ENCODE peak calls at places on chromosomes 7 and 10, in eight cellular contexts. B is lower leg skin, W is adrenal gland, Z is psoas muscle, H is HCT116, J is GM10248, N is stomach, A is GM23338. L is an unnamed sample.

GRCh38 chr7:138875794-138876193 is 77.8 kb upstream of the ATP6V0A4 start:
- DNase-seq in B (no peak), W (no peak), Z (no peak), H (no peak), J (no peak), N (no peak), A (no peak), L (no peak)

GRCh38 chr7:100400656-100401055 is 27.4 kb downstream of the PILRA start:
- DNase-seq in B (no peak), W (no peak), Z (no peak), H (peak), J (no peak), N (no peak), A (peak), L (no peak)

GRCh38 chr10:13834581-13835286 is 248.0 kb downstream of the PRPF18 start:
- DNase-seq in B (no peak), W (peak), Z (no peak), H (no peak), J (no peak), N (peak), A (peak), L (no peak)

GRCh38 chr10:30745953-30746352 is 116.4 kb upstream of the LYZL2 start:
- DNase-seq in B (no peak), W (no peak), Z (no peak), H (no peak), J (no peak), N (no peak), A (no peak), L (no peak)

GRCh38 chr10:93181929-93182327 is 108.2 kb downstream of the CYP26A1 start:
- DNase-seq in B (no peak), W (no peak), Z (no peak), H (no peak), J (no peak), N (no peak), A (no peak), L (no peak)

GRCh38 chr10:63703740-63704345 is 182.6 kb downstream of the REEP3 start:
- DNase-seq in B (no peak), W (no peak), Z (no peak), H (no peak), J (no peak), N (peak), A (no peak), L (no peak)

GRCh38 chr10:95290801-95291633 is at the start of gene PDLIM1:
- DNase-seq in B (peak), W (peak), Z (peak), H (no peak), J (peak), N (peak), A (peak), L (peak)

GRCh38 chr10:48653347-48653746 is 31.3 kb upstream of the WDFY4 start:
- DNase-seq in B (no peak), W (no peak), Z (no peak), H (no peak), J (no peak), N (no peak), A (no peak), L (no peak)

GRCh38 chr10:73060738-73061635 is 35.7 kb downstream of the P4HA1 start:
- DNase-seq in B (no peak), W (no peak), Z (no peak), H (peak), J (peak), N (no peak), A (peak), L (peak)

GRCh38 chr7:16061011-16061410 is 360.3 kb downstream of the CRPPA start:
- DNase-seq in B (no peak), W (no peak), Z (no peak), H (no peak), J (no peak), N (no peak), A (no peak), L (no peak)

GRCh38 chr7:98996162-98996552 is 117.8 kb downstream of the TRRAP start:
- DNase-seq in B (peak), W (no peak), Z (no peak), H (no peak), J (peak), N (no peak), A (no peak), L (peak)

GRCh38 chr7:130227883-130228575 is 20.4 kb downstream of the SSMEM1 start:
- DNase-seq in B (no peak), W (no peak), Z (no peak), H (no peak), J (no peak), N (no peak), A (no peak), L (no peak)

GRCh38 chr10:30817541-30817940 is 188.0 kb upstream of the LYZL2 start:
- DNase-seq in B (no peak), W (no peak), Z (no peak), H (no peak), J (no peak), N (no peak), A (no peak), L (no peak)

GRCh38 chr7:123709525-123709924 is 39.3 kb downstream of the WASL start:
- DNase-seq in B (no peak), W (no peak), Z (no peak), H (no peak), J (no peak), N (no peak), A (no peak), L (no peak)

GRCh38 chr7:108280136-108280535 is 150.0 kb upstream of the LAMB4 start:
- DNase-seq in B (no peak), W (peak), Z (no peak), H (no peak), J (no peak), N (no peak), A (no peak), L (no peak)

GRCh38 chr7:52719677-52720076 is 315.8 kb upstream of the POM121L12 start:
- DNase-seq in B (no peak), W (no peak), Z (no peak), H (no peak), J (no peak), N (no peak), A (no peak), L (no peak)

GRCh38 chr7:158512042-158512441 is 75.6 kb downstream of the PTPRN2 start:
- DNase-seq in B (no peak), W (no peak), Z (no peak), H (no peak), J (no peak), N (no peak), A (no peak), L (no peak)

GRCh38 chr7:26199301-26200112 is 1.0 kb downstream of the HNRNPA2B1 start:
- DNase-seq in B (peak), W (peak), Z (peak), H (no peak), J (no peak), N (peak), A (peak), L (no peak)
- TF ChIP-seq CTCF in B (no peak), W (no peak), Z (no peak), H (no peak), J (no peak), N (no peak), A (no peak), L (no peak)

DNA sequence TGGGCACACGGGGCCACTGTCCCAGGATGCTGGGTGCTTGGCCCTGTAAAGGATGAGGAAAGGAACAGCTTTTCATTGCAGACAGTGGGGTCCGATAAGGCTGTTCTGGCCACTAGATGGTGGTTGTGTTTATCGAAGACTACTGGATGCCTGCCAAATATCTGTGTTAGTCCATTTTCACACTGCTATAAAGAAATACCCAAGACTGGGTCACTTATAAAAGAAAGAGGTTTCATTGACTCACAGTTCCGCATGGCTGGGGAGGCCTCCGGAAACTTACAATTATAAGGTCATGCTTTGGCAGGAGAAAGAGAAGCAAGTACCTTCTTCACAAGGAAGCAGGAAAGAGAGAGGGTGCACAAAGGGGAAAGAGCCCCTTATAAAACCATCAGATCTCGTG is 32.2 kb upstream of the GARS1 start:
- DNase-seq in B (no peak), W (no peak), Z (no peak), H (no peak), J (no peak), N (no peak), A (no peak), L (no peak)
- TF ChIP-seq CTCF in B (no peak), W (no peak), Z (no peak), H (no peak), J (no peak), N (no peak), A (no peak), L (no peak)

GRCh38 chr7:101817031-101817929 is at the start of gene CUX1:
- DNase-seq in B (peak), W (no peak), Z (peak), H (no peak), J (peak), N (peak), A (peak), L (peak)

GRCh38 chr7:101814996-101815825 is 2.2 kb upstream of the CUX1 start:
- DNase-seq in B (peak), W (peak), Z (peak), H (no peak), J (peak), N (peak), A (peak), L (peak)

GRCh38 chr7:101814081-101814995 is 3.1 kb upstream of the CUX1 start:
- DNase-seq in B (peak), W (peak), Z (peak), H (no peak), J (peak), N (peak), A (peak), L (peak)

GRCh38 chr7:101816499-101817030 is 861 bp upstream of the CUX1 start:
- DNase-seq in B (peak), W (peak), Z (peak), H (no peak), J (peak), N (peak), A (no peak), L (peak)

DNA sequence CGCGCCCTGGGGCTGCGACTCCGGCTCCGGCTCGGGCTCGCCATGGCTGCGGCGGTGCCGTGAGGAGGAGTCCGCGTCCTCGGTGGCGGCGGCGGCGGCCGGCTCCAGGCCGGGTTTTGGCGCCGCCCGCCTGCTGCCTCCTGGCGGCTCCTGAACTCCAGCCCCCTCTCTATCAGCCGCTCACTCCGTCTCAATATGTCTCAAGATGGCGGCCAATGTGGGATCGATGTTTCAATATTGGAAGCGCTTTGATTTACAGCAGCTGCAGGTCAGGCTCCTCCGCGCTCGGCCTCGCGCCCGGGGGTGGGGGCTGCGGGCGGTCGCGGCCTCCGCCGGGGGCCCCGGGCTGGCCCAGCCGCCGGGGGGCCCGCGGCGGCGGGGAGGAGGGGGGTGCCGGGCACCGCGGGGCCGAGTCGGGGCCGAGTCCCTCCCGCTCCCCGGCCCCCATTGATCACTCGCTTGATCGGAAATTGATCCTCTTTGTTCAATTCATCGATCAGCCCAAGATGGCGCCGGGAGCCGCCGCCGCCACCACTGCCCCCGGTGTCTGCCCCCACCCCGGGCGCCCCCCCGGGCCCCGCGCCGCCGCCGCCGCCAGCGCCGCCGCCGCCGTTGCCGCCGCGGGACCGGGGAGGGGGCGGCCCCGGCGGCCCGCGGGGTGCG is 1.5 kb upstream of the CUX1 start:
- DNase-seq in B (peak), W (peak), Z (peak), H (peak), J (peak), N (peak), A (peak), L (peak)
- TF ChIP-seq CTCF in B (no peak), W (no peak), Z (peak), H (no peak), J (peak), N (no peak), A (no peak), L (peak)

GRCh38 chr7:109456116-109456515 is 886.4 kb downstream of the DNAJB9 start:
- DNase-seq in B (no peak), W (no peak), Z (no peak), H (no peak), J (no peak), N (no peak), A (peak), L (no peak)
- TF ChIP-seq CTCF in B (no peak), W (no peak), Z (no peak), H (no peak), J (no peak), N (no peak), A (peak), L (no peak)

DNA sequence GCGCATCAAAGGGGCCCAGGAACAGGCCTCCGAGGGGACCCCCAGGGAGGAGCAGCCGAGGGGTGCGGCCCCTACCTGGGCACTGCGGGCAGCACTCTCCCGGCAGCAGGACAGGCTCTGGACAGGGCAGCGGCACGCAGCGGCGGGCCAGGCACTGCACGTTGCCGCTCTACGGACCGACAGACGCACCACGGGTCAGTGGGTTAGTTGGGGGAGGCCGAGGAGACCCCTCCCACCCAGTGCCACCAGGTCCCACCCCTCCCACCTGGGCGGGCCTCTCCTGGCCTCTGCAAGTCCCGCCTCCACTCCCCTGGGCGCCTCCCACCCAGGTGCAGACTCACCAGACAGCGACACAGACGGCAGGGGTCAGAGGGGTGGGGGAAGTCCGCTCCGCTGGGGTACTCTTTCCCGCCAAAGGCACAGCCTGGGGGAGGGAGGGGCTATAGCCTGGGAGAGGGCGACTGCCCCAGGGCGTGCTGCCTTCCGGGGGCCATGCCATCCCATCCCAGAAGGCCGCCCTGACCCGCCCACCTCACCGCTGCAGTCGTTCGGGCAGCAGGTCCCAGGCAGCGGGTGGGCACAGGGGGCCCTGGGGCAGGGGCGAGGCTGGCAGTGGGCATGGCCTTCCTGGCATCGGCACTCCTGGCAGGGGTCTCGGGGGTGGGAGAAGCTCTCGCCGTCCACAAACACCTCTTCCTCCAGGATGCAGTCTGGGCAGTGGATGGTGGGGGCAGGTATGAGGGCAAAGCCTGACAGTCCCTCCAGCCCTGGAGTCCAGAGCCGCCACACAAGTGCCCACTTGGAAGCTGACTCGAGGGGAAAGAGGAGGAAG is 19.2 kb downstream of the KCP start:
- DNase-seq in B (no peak), W (no peak), Z (no peak), H (no peak), J (no peak), N (no peak), A (peak), L (no peak)
- TF ChIP-seq CTCF in B (no peak), W (no peak), Z (no peak), H (no peak), J (no peak), N (no peak), A (no peak), L (no peak)

GRCh38 chr10:116470768-116471415 is 43.2 kb downstream of the PNLIPRP3 start:
- DNase-seq in B (no peak), W (no peak), Z (no peak), H (peak), J (no peak), N (no peak), A (peak), L (no peak)
- TF ChIP-seq CTCF in B (no peak), W (no peak), Z (no peak), H (peak), J (no peak), N (no peak), A (peak), L (no peak)

GRCh38 chr10:44926771-44927751 is 15.9 kb downstream of the TMEM72 start:
- DNase-seq in B (peak), W (peak), Z (peak), H (no peak), J (no peak), N (no peak), A (no peak), L (no peak)

GRCh38 chr10:44925811-44926760 is 14.9 kb downstream of the TMEM72 start:
- DNase-seq in B (peak), W (no peak), Z (no peak), H (no peak), J (no peak), N (no peak), A (no peak), L (no peak)

GRCh38 chr10:44923611-44924010 is 12.5 kb downstream of the TMEM72 start:
- DNase-seq in B (peak), W (no peak), Z (no peak), H (no peak), J (no peak), N (no peak), A (no peak), L (no peak)

GRCh38 chr10:44924261-44925040 is 13.3 kb downstream of the TMEM72 start:
- DNase-seq in B (peak), W (no peak), Z (no peak), H (no peak), J (no peak), N (no peak), A (peak), L (no peak)

GRCh38 chr10:44925224-44925623 is 14.1 kb downstream of the TMEM72 start:
- DNase-seq in B (peak), W (no peak), Z (no peak), H (no peak), J (no peak), N (no peak), A (peak), L (no peak)
- TF ChIP-seq CTCF in B (no peak), W (no peak), Z (no peak), H (no peak), J (peak), N (no peak), A (peak), L (no peak)